ENCODE peak calls at places on chromosomes 12 and 14, in eight cellular contexts. I, G, T, Z, N, M, J and R are unnamed samples.

GRCh38 chr12:9864913-9865675 is 4.1 kb downstream of the CLEC2B start:
- DNase-seq in I (no peak), N (no peak), M (no peak), J (no peak), G (no peak), Z (no peak), T (no peak), R (peak; percentile 9)

GRCh38 chr12:80038062-80038560 is 61.2 kb upstream of the OTOGL start:
- DNase-seq in G (no peak), N (no peak), T (no peak), Z (no peak), I (no peak), M (no peak), J (no peak), R (no peak)

GRCh38 chr12:11729008-11729407 is 79.5 kb downstream of the ETV6 start:
- DNase-seq in J (no peak), Z (no peak), I (no peak), N (no peak), M (no peak), T (no peak), G (no peak), R (no peak)

GRCh38 chr14:26204362-26204953 is 393.4 kb downstream of the NOVA1 start:
- DNase-seq in I (no peak), N (no peak), Z (no peak), T (no peak), M (no peak), G (no peak), J (no peak), R (no peak)

GRCh38 chr12:107847830-107848229 is 73.3 kb downstream of the ASCL4 start:
- DNase-seq in M (no peak), T (no peak), Z (no peak), J (no peak), G (no peak), I (no peak), N (no peak), R (no peak)

GRCh38 chr12:67558775-67559174 is 89.8 kb upstream of the DYRK2 start:
- DNase-seq in Z (no peak), G (no peak), J (no peak), T (no peak), M (no peak), N (no peak), I (no peak), R (no peak)

GRCh38 chr12:7995266-7995963 is 37.1 kb upstream of the FOXJ2 start:
- DNase-seq in J (peak; percentile 52), M (peak; percentile 74), T (peak; percentile 88), I (peak; percentile 77), N (peak; percentile 69), Z (peak; percentile 95), G (peak; percentile 66), R (peak; percentile 71)

GRCh38 chr14:102363182-102363952 is 626 bp downstream of the TECPR2 start:
- DNase-seq in I (no peak), J (peak; percentile 23), G (no peak), T (peak; percentile 23), N (peak; percentile 12), M (no peak), Z (peak; percentile 85), R (peak; percentile 5)